ENCODE peak calls at places on chromosomes 1 and 21, in five cellular contexts. Y is neuronal stem cell, C is H9, N is H1, D is trophoblast cell. V is an unnamed sample.

GRCh38 chr1:55876276-55877060 is 661.3 kb upstream of the USP24 start:
- DNase-seq in D (no peak), Y (no peak), C (no peak), N (no peak), V (no peak)

GRCh38 chr1:42567038-42567437 is 91.2 kb upstream of the PPIH start:
- DNase-seq in D (no peak), Y (no peak), N (no peak), C (no peak), V (no peak)

GRCh38 chr1:111747282-111747734 is 8.1 kb upstream of the INKA2 start:
- DNase-seq in N (peak; percentile 70), D (peak; percentile 79), Y (no peak), C (peak; percentile 80), V (peak; percentile 83)

GRCh38 chr1:95584315-95584714 is 350.3 kb downstream of the RWDD3 start:
- DNase-seq in Y (no peak), N (no peak), D (no peak), C (no peak), V (no peak)

GRCh38 chr1:48017716-48018115 is 20.5 kb upstream of the TRABD2B start:
- DNase-seq in D (no peak), Y (no peak), C (peak; percentile 4), N (no peak), V (peak; percentile 61)

GRCh38 chr1:156284112-156284511 is at the start of gene TMEM79:
- DNase-seq in N (no peak), C (no peak), D (peak; percentile 6), Y (no peak), V (no peak)

GRCh38 chr1:118977591-118977990 is 10.6 kb downstream of the TBX15 start:
- DNase-seq in Y (no peak), C (no peak), D (no peak), N (no peak), V (no peak)

GRCh38 chr1:165898837-165899236 is 71.4 kb downstream of the UCK2 start:
- DNase-seq in N (no peak), Y (no peak), D (peak; percentile 93), C (peak; percentile 14), V (peak; percentile 97)

GRCh38 chr1:8121261-8122159 is 95.4 kb upstream of the ERRFI1 start:
- DNase-seq in N (no peak), Y (no peak), D (no peak), C (peak; percentile 46), V (peak; percentile 100)

GRCh38 chr1:10953505-10954193 is 58.8 kb upstream of the TARDBP start:
- DNase-seq in N (no peak), C (no peak), D (no peak), Y (no peak), V (no peak)

GRCh38 chr1:34113887-34114286 is 51.1 kb downstream of the CSMD2 start:
- DNase-seq in Y (peak; percentile 20), N (peak; percentile 48), D (peak; percentile 50), C (peak; percentile 61), V (no peak)

GRCh38 chr1:235588916-235589515 is 60.6 kb downstream of the GNG4 start:
- DNase-seq in C (no peak), Y (peak; percentile 12), N (no peak), D (no peak), V (peak; percentile 22)

GRCh38 chr1:228781161-228781771 is 46.0 kb downstream of the RHOU start:
- DNase-seq in Y (no peak), C (no peak), N (no peak), D (peak; percentile 85), V (peak; percentile 84)

GRCh38 chr1:156146006-156146748 is 7.2 kb upstream of the SEMA4A start:
- DNase-seq in D (peak; percentile 74), Y (peak; percentile 57), C (no peak), N (no peak), V (peak; percentile 92)

GRCh38 chr1:43978551-43979260 is at the start of gene B4GALT2:
- DNase-seq in D (no peak), C (peak; percentile 68), N (peak; percentile 75), Y (no peak), V (no peak)

GRCh38 chr1:161549652-161550051 is at the start of gene FCGR3A:
- DNase-seq in Y (no peak), C (no peak), D (no peak), N (no peak), V (no peak)
- H2BK12ac ChIP-seq in Y (no peak within 1 kb of the TSS), C (no peak within 1 kb of the TSS), D (no peak within 1 kb of the TSS), N (no peak within 1 kb of the TSS), V (no peak within 1 kb of the TSS)

GRCh38 chr21:28883931-28884330 is 108.7 kb downstream of the LTN1 start:
- DNase-seq in D (no peak), N (no peak), C (no peak), Y (no peak), V (no peak)

GRCh38 chr21:28882345-28882744 is 110.3 kb downstream of the LTN1 start:
- DNase-seq in Y (no peak), D (no peak), N (no peak), C (no peak), V (no peak)

GRCh38 chr21:28884976-28885852 is 107.5 kb downstream of the LTN1 start:
- DNase-seq in C (peak; percentile 85), Y (peak; percentile 72), N (peak; percentile 83), D (peak; percentile 88), V (peak; percentile 89)

GRCh38 chr21:28884481-28884880 is 108.2 kb downstream of the LTN1 start:
- DNase-seq in C (no peak), D (no peak), N (no peak), Y (no peak), V (no peak)

DNA sequence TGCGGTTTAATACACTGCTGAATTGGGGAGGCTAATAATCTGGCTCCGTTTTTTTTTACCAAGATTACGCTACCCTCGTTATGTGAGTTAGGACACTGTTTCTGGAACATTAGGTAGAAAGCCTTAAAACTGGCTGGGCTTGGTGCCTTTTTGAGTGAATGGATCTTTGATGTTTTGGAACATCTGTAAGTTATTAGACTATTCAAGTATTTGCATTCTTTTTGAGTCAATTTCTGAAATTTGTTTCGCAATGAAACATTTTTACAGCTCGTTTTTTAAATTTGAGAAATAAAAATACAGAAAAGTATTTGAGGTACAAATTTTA is 106.9 kb downstream of the LTN1 start:
- DNase-seq in D (no peak), C (no peak), Y (no peak), N (no peak), V (no peak)
- H2BK12ac ChIP-seq in D (no peak overlapping the region), C (no peak overlapping the region), Y (no peak overlapping the region), N (no peak overlapping the region), V (no peak overlapping the region)

DNA sequence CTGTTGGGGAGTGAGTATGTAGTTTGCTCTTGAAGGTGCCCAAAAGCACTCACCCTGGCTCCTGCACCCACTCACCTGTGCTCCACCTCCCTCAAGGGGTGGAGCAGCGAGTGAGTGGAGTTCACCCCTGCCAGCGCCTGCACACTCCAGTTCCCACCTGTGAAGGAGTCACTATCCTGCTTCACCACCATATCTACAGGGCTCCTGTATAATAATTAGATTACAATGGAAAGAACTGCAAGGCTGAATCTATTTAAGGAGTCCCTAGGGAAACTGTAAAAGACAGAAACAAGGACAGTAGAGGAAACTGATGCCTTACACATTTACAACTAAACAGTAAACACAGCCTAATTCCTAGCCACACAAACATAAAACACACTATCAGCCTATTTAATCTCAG is 4.1 kb downstream of the DNAI4 start:
- DNase-seq in N (no peak), C (no peak), Y (no peak), D (no peak), V (no peak)
- H2BK12ac ChIP-seq in N (no peak overlapping the region), C (no peak overlapping the region), Y (no peak overlapping the region), D (no peak overlapping the region), V (no peak overlapping the region)

DNA sequence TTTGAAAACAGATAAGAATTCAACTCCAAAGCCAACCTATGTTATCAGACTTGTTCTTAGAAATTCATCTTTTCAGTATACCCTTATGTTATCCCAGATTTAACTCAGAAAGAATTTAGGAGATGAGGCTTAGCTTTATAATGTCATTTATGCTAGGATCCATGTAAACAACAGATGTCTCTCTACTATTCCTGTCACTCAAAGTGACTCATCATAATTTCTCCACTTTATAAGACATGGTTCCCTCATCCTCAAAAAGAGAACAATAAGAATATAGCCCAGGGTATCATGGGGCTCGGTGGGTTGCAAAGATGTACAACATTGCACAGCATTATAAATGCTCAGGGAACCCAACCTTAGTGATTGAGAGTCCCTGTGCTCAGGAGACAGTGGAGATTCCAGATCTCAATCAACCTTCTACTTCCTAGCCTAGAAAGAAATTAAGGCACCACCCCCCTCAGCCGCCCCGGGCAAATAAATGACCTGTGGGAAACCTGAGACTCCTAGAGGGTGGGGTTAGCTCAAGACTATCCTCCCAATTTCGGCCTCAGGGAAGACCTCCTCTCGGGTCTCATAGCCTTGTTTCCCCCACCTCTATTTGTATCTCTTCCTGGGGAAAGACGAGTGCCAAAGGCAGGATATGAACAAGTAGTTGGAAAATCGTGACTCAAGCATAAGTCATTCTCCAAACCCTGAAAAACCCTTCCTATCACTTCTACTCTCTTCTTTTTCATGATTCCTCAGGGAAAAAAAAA is 265.0 kb upstream of the CAMK1G start:
- DNase-seq in Y (no peak), D (no peak), C (no peak), N (no peak), V (no peak)
- H2BK12ac ChIP-seq in Y (no peak overlapping the region), D (no peak overlapping the region), C (no peak overlapping the region), N (no peak overlapping the region), V (no peak overlapping the region)

DNA sequence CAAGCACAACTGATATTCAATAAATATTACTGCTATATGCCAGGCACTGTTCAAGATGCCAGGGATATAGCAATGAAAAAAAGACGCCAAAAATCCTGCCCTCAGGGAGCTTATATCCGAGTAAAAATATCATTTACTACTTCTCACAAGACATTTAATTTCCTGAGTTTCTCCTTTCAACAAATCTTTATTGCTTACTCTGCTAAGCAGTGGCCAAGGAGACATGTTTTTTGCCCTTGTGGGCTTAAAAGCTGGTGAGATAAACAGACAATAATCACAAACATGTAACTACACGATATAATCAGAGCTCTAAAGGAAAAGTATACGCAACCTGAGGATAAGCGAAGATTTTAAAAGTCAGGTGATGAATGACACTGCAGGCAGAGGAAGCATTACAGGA is 19.5 kb downstream of the TGFBR3 start:
- DNase-seq in C (no peak), N (no peak), Y (no peak), D (no peak), V (no peak)
- H2BK12ac ChIP-seq in C (no peak overlapping the region), N (no peak overlapping the region), Y (no peak overlapping the region), D (no peak overlapping the region), V (no peak overlapping the region)

GRCh38 chr1:109630081-109630880 is 10.6 kb downstream of the AMPD2 start:
- DNase-seq in Y (no peak), C (peak; percentile 66), D (no peak), N (peak; percentile 69), V (no peak)
- H2BK12ac ChIP-seq in Y (peak overlapping the region; percentile 88), C (no peak overlapping the region), D (no peak overlapping the region), N (peak overlapping the region; percentile 43), V (no peak overlapping the region)

GRCh38 chr1:18188820-18189517 is 81.4 kb downstream of the IGSF21 start:
- DNase-seq in C (no peak), N (no peak), D (no peak), Y (no peak), V (no peak)
- H2BK12ac ChIP-seq in C (no peak overlapping the region), N (no peak overlapping the region), D (no peak overlapping the region), Y (no peak overlapping the region), V (no peak overlapping the region)

DNA sequence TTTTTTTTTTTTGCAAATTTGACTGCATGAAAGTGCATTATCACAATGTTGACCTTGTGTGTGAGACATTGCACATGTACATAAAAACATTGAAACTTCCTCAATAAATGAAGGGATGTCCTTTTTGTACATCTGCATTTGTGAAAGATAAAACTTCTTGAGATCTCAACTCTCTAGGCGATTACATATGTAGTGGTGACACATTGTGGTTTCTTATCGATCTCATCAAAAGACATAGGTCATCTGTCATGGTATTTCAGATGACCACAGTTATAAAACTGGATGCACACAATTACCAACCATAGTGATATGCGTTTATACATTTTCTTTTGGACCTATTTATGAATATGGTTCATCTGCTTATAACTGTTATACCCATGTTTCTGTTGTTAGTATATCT is 35.6 kb upstream of the C21orf91 start:
- DNase-seq in Y (no peak), D (no peak), C (no peak), N (no peak), V (peak; percentile 13)
- H2BK12ac ChIP-seq in Y (no peak overlapping the region), D (no peak overlapping the region), C (no peak overlapping the region), N (no peak overlapping the region), V (no peak overlapping the region)

V was measured in mesenchymal stem cell.